ENCODE peak calls at places on chromosomes 1 and 21, in five cellular contexts. C, K, Q, D and I are unnamed samples.

GRCh38 chr1:47675721-47676120 is 237.9 kb downstream of the FOXD2 start:
- DNase-seq in D (no peak), Q (no peak), C (no peak), K (no peak), I (no peak)

GRCh38 chr1:26953374-26953773 is 6.9 kb downstream of the KDF1 start:
- DNase-seq in K (no peak), C (no peak), Q (no peak), D (no peak), I (no peak)

GRCh38 chr1:33982419-33982818 is 118.5 kb downstream of the HMGB4 start:
- DNase-seq in C (no peak), D (no peak), K (no peak), Q (no peak), I (no peak)

GRCh38 chr21:26506951-26507350 is 66.1 kb downstream of the CYYR1 start:
- DNase-seq in K (no peak), Q (no peak), C (no peak), D (peak; percentile 29), I (peak; percentile 17)

GRCh38 chr1:47212636-47213229 is 19.3 kb downstream of the TAL1 start:
- DNase-seq in K (no peak), D (no peak), C (no peak), Q (no peak), I (no peak)

GRCh38 chr1:197618065-197618464 is 157.2 kb downstream of the DENND1B start:
- DNase-seq in Q (no peak), D (peak; percentile 42), K (no peak), C (no peak), I (peak; percentile 1)

GRCh38 chr1:101282314-101283087 is 45.7 kb downstream of the S1PR1 start:
- DNase-seq in Q (no peak), K (no peak), C (no peak), D (peak; percentile 64), I (no peak)

GRCh38 chr1:214292317-214292716 is 11.4 kb downstream of the SMYD2 start:
- DNase-seq in Q (no peak), C (no peak), K (no peak), D (peak; percentile 24), I (no peak)

GRCh38 chr1:119316870-119317416 is 51.6 kb upstream of the HAO2 start:
- DNase-seq in D (no peak), Q (no peak), C (no peak), K (no peak), I (no peak)

GRCh38 chr1:175865041-175865766 is 121.8 kb upstream of the TNR start:
- DNase-seq in K (no peak), D (no peak), Q (no peak), C (no peak), I (no peak)

GRCh38 chr1:228271701-228272251 is 63.9 kb downstream of the OBSCN start:
- DNase-seq in Q (no peak), C (no peak), K (no peak), D (no peak), I (no peak)